ENCODE peak calls at places on chromosomes 16 and 17, in six cellular contexts. V is sigmoid colon, T is stomach, P is upper lobe of left lung, X is HCT116, O is H1. Z is an unnamed sample.

GRCh38 chr17:45946841-45947256 is 52.2 kb upstream of the STH start:
- DNase-seq in O (no peak), P (peak; percentile 62), V (no peak), T (no peak), X (no peak), Z (no peak)

GRCh38 chr17:81672504-81672903 is 6.0 kb downstream of the CCDC137 start:
- DNase-seq in X (no peak), V (no peak), O (no peak), P (no peak), T (no peak), Z (no peak)

GRCh38 chr17:60947100-60947499 is 269.4 kb downstream of the BCAS3 start:
- DNase-seq in T (no peak), O (no peak), P (no peak), V (no peak), X (no peak), Z (no peak)

GRCh38 chr17:6548578-6549330 is 7.6 kb downstream of the PITPNM3 start:
- DNase-seq in T (peak; percentile 29), X (no peak), P (peak; percentile 49), O (no peak), V (peak; percentile 86), Z (peak; percentile 61)

GRCh38 chr17:19579867-19580565 is 46.4 kb downstream of the SLC47A1 start:
- DNase-seq in X (no peak), O (no peak), P (no peak), V (no peak), T (no peak), Z (no peak)

GRCh38 chr17:33284022-33284421 is 9.1 kb downstream of the ASIC2 start:
- DNase-seq in O (no peak), X (no peak), V (peak; percentile 69), T (peak; percentile 62), P (peak; percentile 63), Z (no peak)

GRCh38 chr16:15857779-15858560 is 1.1 kb upstream of the MYH11 start:
- DNase-seq in X (no peak), O (peak; percentile 73), V (peak; percentile 94), T (peak; percentile 27), P (no peak), Z (no peak)

GRCh38 chr16:85366031-85366763 is 246.9 kb upstream of the GSE1 start:
- DNase-seq in X (no peak), T (no peak), V (no peak), O (peak; percentile 78), P (no peak), Z (no peak)

GRCh38 chr16:1791256-1791942 is 2.1 kb downstream of the IGFALS start:
- DNase-seq in X (no peak), T (no peak), V (peak; percentile 57), O (no peak), P (no peak), Z (peak; percentile 29)

GRCh38 chr17:62045109-62045508 is 20.0 kb downstream of the MED13 start:
- DNase-seq in P (no peak), T (no peak), X (no peak), O (no peak), V (no peak), Z (no peak)

GRCh38 chr16:19520861-19521331 is 1.0 kb downstream of the GDE1 start:
- DNase-seq in V (no peak), X (no peak), T (peak; percentile 34), P (no peak), O (no peak), Z (no peak)

GRCh38 chr17:31824771-31825360 is 34.2 kb downstream of the COPRS start:
- DNase-seq in O (no peak), X (no peak), V (no peak), T (no peak), P (no peak), Z (no peak)

GRCh38 chr17:28755486-28755885 is 11.7 kb downstream of the TRAF4 start:
- DNase-seq in X (no peak), O (no peak), T (no peak), P (no peak), V (no peak), Z (no peak)

GRCh38 chr17:30104575-30105339 is 11.9 kb upstream of the NSRP1 start:
- DNase-seq in P (peak; percentile 88), T (peak; percentile 82), X (peak; percentile 76), O (peak; percentile 77), V (peak; percentile 86), Z (peak; percentile 38)

GRCh38 chr17:80219777-80220708 is at the start of the genes SGSH and SLC26A11:
- DNase-seq in P (peak; percentile 87), T (peak; percentile 87), X (peak; percentile 13), O (peak; percentile 92), V (peak; percentile 93), Z (peak; percentile 92)

GRCh38 chr16:82954224-82954929 is 327.6 kb downstream of the CDH13 start:
- DNase-seq in X (no peak), T (no peak), O (no peak), V (no peak), P (no peak), Z (no peak)

GRCh38 chr17:68319420-68320162 is 28.3 kb downstream of the ARSG start:
- DNase-seq in O (no peak), V (no peak), T (no peak), X (no peak), P (no peak), Z (no peak)

GRCh38 chr17:76706817-76707216 is 3.9 kb downstream of the MXRA7 start:
- DNase-seq in X (no peak), T (no peak), V (no peak), P (no peak), O (no peak), Z (no peak)

GRCh38 chr17:55769625-55770000 is 18.8 kb downstream of the PCTP start:
- DNase-seq in V (peak; percentile 73), T (no peak), O (no peak), P (peak; percentile 29), X (no peak), Z (no peak)

GRCh38 chr16:87647431-87648185 is 45.3 kb downstream of the JPH3 start:
- DNase-seq in T (no peak), X (no peak), P (no peak), O (no peak), V (no peak), Z (no peak)

GRCh38 chr17:40176409-40177110 is 710 bp upstream of the RAPGEFL1 start:
- DNase-seq in V (no peak), X (no peak), P (peak; percentile 83), O (no peak), T (peak; percentile 60), Z (no peak)

GRCh38 chr17:40173778-40174135 is 3.5 kb upstream of the RAPGEFL1 start:
- DNase-seq in X (no peak), T (no peak), O (no peak), V (no peak), P (no peak), Z (no peak)

GRCh38 chr17:40174528-40174927 is 2.7 kb upstream of the RAPGEFL1 start:
- DNase-seq in P (no peak), X (no peak), O (no peak), V (no peak), T (no peak), Z (no peak)

GRCh38 chr17:40177275-40177874 is at the start of gene RAPGEFL1:
- DNase-seq in X (no peak), P (peak; percentile 83), O (peak; percentile 86), T (peak; percentile 87), V (peak; percentile 87), Z (peak; percentile 85)

DNA sequence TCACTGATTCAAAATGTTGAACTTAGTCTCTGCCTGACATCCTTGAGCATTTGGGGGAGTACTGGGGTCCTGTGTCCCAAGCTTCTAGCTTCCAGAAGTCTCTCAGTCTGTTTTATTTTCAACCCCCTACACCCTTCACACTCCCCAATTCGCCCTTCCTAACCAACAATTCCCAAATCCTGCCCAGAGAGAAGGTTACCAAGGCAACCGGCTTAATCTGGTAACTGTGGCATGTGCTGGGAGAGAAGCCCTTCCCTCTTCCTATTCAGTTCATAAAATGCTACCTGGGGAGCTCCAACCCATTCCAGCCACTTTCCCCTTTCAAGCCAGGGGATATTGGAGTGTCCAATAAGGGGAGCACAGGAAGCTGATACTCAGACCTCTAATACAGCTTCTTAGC is 1.3 kb upstream of the RAPGEFL1 start:
- DNase-seq in O (no peak), X (no peak), T (no peak), V (no peak), P (no peak), Z (no peak)
- TF ChIP-seq POLR2AphosphoS5 in O (no peak), X (no peak), T (no peak), V (no peak), P (no peak), Z (no peak)

GRCh38 chr16:24612656-24613055 is 73.3 kb downstream of the RBBP6 start:
- DNase-seq in X (no peak), T (no peak), O (no peak), V (no peak), P (no peak), Z (no peak)

GRCh38 chr16:24609417-24609739 is 70.0 kb downstream of the RBBP6 start:
- DNase-seq in V (no peak), X (no peak), T (no peak), O (no peak), P (no peak), Z (no peak)

GRCh38 chr16:24611310-24611709 is 71.9 kb downstream of the RBBP6 start:
- DNase-seq in V (no peak), P (no peak), T (no peak), X (no peak), O (no peak), Z (no peak)

GRCh38 chr16:24610421-24610765 is 71.0 kb downstream of the RBBP6 start:
- DNase-seq in P (no peak), X (no peak), T (no peak), V (no peak), O (no peak), Z (no peak)

GRCh38 chr16:24609740-24610420 is 70.5 kb downstream of the RBBP6 start:
- DNase-seq in O (peak; percentile 69), T (peak; percentile 54), V (peak; percentile 88), X (no peak), P (peak; percentile 54), Z (no peak)
- TF ChIP-seq POLR2AphosphoS5 in O (no peak), T (no peak), V (no peak), X (no peak), P (no peak), Z (no peak)

DNA sequence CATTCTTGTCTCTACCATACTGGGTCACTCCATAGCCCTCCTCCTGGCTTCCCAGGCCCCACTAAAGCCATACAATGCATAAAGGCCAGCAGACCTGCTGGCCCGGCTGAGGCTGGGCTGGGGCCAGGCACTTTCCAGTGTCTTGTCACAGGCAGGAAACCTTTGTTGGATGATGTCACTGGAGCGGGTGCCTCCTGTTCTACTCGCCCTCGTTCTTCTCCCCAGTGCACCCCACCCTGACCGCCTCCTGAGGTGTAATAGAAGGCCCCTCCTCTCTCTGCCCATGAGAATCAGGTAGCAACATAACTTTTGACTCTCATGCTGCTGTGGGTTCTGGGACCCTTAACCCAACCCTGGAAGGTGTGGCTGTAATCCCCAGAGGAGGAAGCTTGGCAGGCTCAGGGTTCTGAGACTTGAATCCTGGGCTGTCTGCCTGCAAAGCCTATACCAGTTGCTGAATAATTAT is 54.2 kb upstream of the IL34 start:
- DNase-seq in O (no peak), P (peak; percentile 36), T (no peak), V (peak; percentile 77), X (no peak), Z (no peak)
- TF ChIP-seq POLR2AphosphoS5 in O (no peak), P (no peak), T (no peak), V (no peak), X (no peak), Z (no peak)

DNA sequence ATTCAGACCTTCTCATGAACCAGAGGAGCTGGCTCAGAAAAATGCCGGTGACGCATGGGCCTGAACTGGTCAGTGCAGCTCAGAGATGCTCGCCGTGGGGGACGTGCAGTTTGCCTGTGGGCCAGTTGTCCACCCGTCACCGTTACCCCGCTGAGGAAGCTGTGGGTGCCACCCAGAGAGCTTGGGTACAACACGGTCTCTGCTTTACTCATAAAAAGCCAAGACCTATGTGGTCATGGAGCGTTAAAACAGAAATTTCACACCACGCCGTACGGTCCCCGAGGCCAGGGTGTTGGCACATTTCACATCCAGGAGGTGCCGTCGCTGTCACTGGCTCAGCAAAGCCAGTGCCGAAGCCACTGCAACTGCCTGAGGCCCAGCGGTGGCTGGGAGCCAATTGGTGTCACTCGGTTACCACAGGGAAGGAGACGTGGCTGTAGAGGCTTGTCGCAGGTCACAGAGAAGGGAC is 120.9 kb downstream of the METRNL start:
- DNase-seq in O (no peak), V (peak; percentile 84), T (peak; percentile 70), X (no peak), P (peak; percentile 87), Z (no peak)
- TF ChIP-seq POLR2AphosphoS5 in O (no peak), V (peak; percentile 37), T (peak; percentile 2), X (no peak), P (peak; percentile 71), Z (no peak)

Z was measured in GM12892.